ENCODE peak calls at places on chromosomes 2 and 18, in nine cellular contexts. W, T, Q, B, O, C, L, H and F are unnamed samples.

GRCh38 chr2:160063895-160064577 is 1.6 kb upstream of the PLA2R1 start:
- DNase-seq in W (no peak), T (no peak), Q (no peak), B (no peak), O (no peak), C (no peak), L (no peak), H (no peak), F (no peak)

GRCh38 chr18:49733896-49734585 is 79.3 kb downstream of the ACAA2 start:
- DNase-seq in W (no peak), T (no peak), Q (no peak), B (no peak), O (no peak), C (no peak), L (no peak), H (no peak), F (no peak)

GRCh38 chr2:104164721-104165252 is 689.1 kb upstream of the POU3F3 start:
- DNase-seq in W (no peak), T (no peak), Q (no peak), B (no peak), O (no peak), C (no peak), L (no peak), H (no peak), F (no peak)

GRCh38 chr2:20614201-20615045 is 36.5 kb downstream of the HS1BP3 start:
- DNase-seq in W (no peak), T (peak), Q (peak), B (peak), O (peak), C (peak), L (peak), H (peak), F (no peak)

GRCh38 chr2:177268901-177269300 is 4.4 kb upstream of the NFE2L2 start:
- DNase-seq in W (no peak), T (no peak), Q (no peak), B (no peak), O (no peak), C (no peak), L (no peak), H (no peak), F (no peak)

GRCh38 chr2:216348909-216349308 is 23.4 kb downstream of the MARCHF4 start:
- DNase-seq in W (peak), T (no peak), Q (no peak), B (no peak), O (no peak), C (no peak), L (no peak), H (peak), F (peak)

GRCh38 chr2:143843696-143844095 is 676.2 kb downstream of the ZEB2 start:
- DNase-seq in W (no peak), T (no peak), Q (no peak), B (no peak), O (no peak), C (no peak), L (no peak), H (no peak), F (no peak)

GRCh38 chr2:27860111-27860510 is 30.1 kb downstream of the RBKS start:
- DNase-seq in W (peak), T (no peak), Q (no peak), B (no peak), O (no peak), C (no peak), L (no peak), H (peak), F (peak)

GRCh38 chr18:5868218-5868904 is 27.0 kb downstream of the TMEM200C start:
- DNase-seq in W (peak), T (peak), Q (peak), B (peak), O (peak), C (no peak), L (peak), H (peak), F (peak)

GRCh38 chr2:26018184-26018716 is 15.6 kb upstream of the RAB10 start:
- DNase-seq in W (peak), T (peak), Q (peak), B (peak), O (peak), C (peak), L (peak), H (peak), F (peak)

GRCh38 chr2:110807520-110807919 is 75.1 kb downstream of the ACOXL start:
- DNase-seq in W (peak), T (no peak), Q (peak), B (no peak), O (no peak), C (no peak), L (no peak), H (no peak), F (no peak)

GRCh38 chr2:46239847-46240181 is 57.4 kb upstream of the EPAS1 start:
- DNase-seq in W (no peak), T (no peak), Q (no peak), B (no peak), O (no peak), C (no peak), L (no peak), H (no peak), F (no peak)

GRCh38 chr18:457120-457519 is 43.4 kb downstream of the COLEC12 start:
- DNase-seq in W (peak), T (peak), Q (peak), B (no peak), O (peak), C (peak), L (no peak), H (no peak), F (no peak)

GRCh38 chr2:20139828-20140227 is 85.1 kb downstream of the SDC1 start:
- DNase-seq in W (no peak), T (no peak), Q (no peak), B (no peak), O (no peak), C (no peak), L (no peak), H (no peak), F (no peak)

GRCh38 chr2:150548527-150548926 is 61.1 kb upstream of the RND3 start:
- DNase-seq in W (no peak), T (peak), Q (no peak), B (no peak), O (no peak), C (no peak), L (no peak), H (peak), F (no peak)

GRCh38 chr2:74027496-74027895 is 42.8 kb downstream of the TET3 start:
- DNase-seq in W (no peak), T (no peak), Q (no peak), B (no peak), O (no peak), C (no peak), L (no peak), H (no peak), F (no peak)

GRCh38 chr2:65991864-65992554 is 442.9 kb upstream of the MEIS1 start:
- DNase-seq in W (no peak), T (no peak), Q (no peak), B (no peak), O (no peak), C (no peak), L (no peak), H (no peak), F (no peak)

GRCh38 chr2:9199716-9200633 is 6.6 kb upstream of the ASAP2 start:
- DNase-seq in W (no peak), T (no peak), Q (no peak), B (no peak), O (no peak), C (peak), L (no peak), H (no peak), F (no peak)

GRCh38 chr2:137888845-137889244 is 75.4 kb upstream of the HNMT start:
- DNase-seq in W (peak), T (peak), Q (peak), B (peak), O (no peak), C (no peak), L (peak), H (peak), F (peak)

GRCh38 chr2:167271941-167272340 is 383.7 kb downstream of the XIRP2 start:
- DNase-seq in W (peak), T (no peak), Q (no peak), B (no peak), O (no peak), C (no peak), L (no peak), H (peak), F (no peak)

GRCh38 chr2:8584174-8585066 is 97.4 kb upstream of the ID2 start:
- DNase-seq in W (no peak), T (no peak), Q (no peak), B (peak), O (no peak), C (peak), L (no peak), H (no peak), F (no peak)

GRCh38 chr2:69961496-69961895 is at the start of gene ASPRV1:
- DNase-seq in W (no peak), T (no peak), Q (no peak), B (no peak), O (no peak), C (no peak), L (no peak), H (no peak), F (no peak)

GRCh38 chr2:75466708-75467311 is 93.9 kb downstream of the EVA1A start:
- DNase-seq in W (peak), T (peak), Q (no peak), B (peak), O (no peak), C (no peak), L (peak), H (peak), F (peak)

DNA sequence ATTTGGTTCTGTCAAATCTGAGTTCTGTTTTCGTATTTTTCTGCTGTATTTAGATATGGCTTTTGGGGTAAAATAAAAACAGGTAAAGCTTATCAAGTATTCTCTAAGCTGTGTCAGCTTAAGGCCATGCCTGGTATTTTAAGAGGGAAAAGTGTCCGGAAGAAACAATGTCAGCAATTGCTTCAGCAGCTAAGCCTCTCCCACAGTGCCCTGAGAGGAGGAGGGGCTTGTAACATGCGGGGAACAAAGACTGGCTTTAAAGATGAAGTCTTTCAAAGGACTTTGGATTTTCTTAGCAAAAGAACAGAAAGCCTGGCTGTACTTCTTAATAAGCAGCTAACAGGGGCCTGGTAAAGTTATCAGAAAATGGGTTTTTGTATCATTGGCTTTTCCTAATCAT is 102.8 kb downstream of the PXDN start:
- DNase-seq in W (no peak), T (peak), Q (no peak), B (no peak), O (no peak), C (no peak), L (no peak), H (no peak), F (no peak)
- H3K27ac ChIP-seq in W (no peak), T (peak), Q (no peak), B (no peak), O (no peak), C (peak), L (no peak), H (no peak), F (no peak)

GRCh38 chr2:197168705-197169104 is 141.9 kb downstream of the ANKRD44 start:
- DNase-seq in W (peak), T (peak), Q (peak), B (peak), O (peak), C (peak), L (peak), H (peak), F (no peak)
- TF ChIP-seq CTCF in W (peak), T (peak), Q (peak), B (peak), O (peak), C (peak), L (peak), H (peak), F (no peak)

DNA sequence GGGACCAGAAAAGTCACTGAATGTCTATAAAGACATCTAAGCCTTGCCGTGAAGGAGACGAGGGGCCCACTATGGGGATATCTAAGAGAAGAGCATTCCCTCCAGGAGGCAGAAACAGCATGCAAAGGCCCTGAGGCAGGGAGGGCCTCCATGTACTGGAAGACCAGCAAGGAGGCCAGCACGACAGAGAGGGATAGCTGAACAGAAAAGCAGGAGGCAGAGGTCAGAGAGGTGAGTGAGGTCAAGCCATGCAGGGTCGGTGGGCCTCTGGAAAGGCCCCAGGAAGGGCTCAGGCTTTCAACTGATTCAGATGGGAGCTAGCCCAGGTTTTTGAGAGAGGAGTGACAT is 5.7 kb downstream of the TRABD2A start:
- DNase-seq in W (no peak), T (no peak), Q (no peak), B (no peak), O (no peak), C (peak), L (no peak), H (no peak), F (no peak)
- H3K27ac ChIP-seq in W (no peak), T (no peak), Q (no peak), B (no peak), O (no peak), C (no peak), L (no peak), H (no peak), F (no peak)

GRCh38 chr2:1588994-1589611 is 155.2 kb downstream of the PXDN start:
- DNase-seq in W (peak), T (no peak), Q (no peak), B (peak), O (no peak), C (no peak), L (no peak), H (no peak), F (no peak)
- TF ChIP-seq CTCF in W (peak), T (no peak), Q (no peak), B (no peak), O (no peak), C (no peak), L (no peak), H (peak), F (no peak)